ENCODE peak calls at places on chromosomes 6 and 20, in five cellular contexts. Z is uterus, Q is GM12865, U is kidney epithelial cell, O is WERI-Rb-1. R is an unnamed sample.

GRCh38 chr6:79605968-79606764 is 25.0 kb upstream of the SH3BGRL2 start:
- DNase-seq in Z (no peak), Q (no peak), U (no peak), O (peak), R (no peak)

GRCh38 chr6:55445648-55446204 is 118.5 kb downstream of the GFRAL start:
- DNase-seq in Z (no peak), Q (peak), U (peak), O (no peak), R (no peak)

GRCh38 chr6:31898200-31899011 is 908 bp upstream of the EHMT2 start:
- DNase-seq in Z (no peak), Q (peak), U (no peak), O (peak), R (peak)

GRCh38 chr20:24777746-24778145 is 171.3 kb upstream of the CST7 start:
- DNase-seq in Z (no peak), Q (no peak), U (no peak), O (peak), R (no peak)

GRCh38 chr20:35006531-35006971 is 50.9 kb downstream of the MYH7B start:
- DNase-seq in Z (peak), Q (no peak), U (no peak), O (no peak), R (no peak)

GRCh38 chr6:26121141-26122004 is 34.1 kb downstream of the HFE start:
- DNase-seq in Z (no peak), Q (no peak), U (peak), O (no peak), R (no peak)

GRCh38 chr6:106847116-106847515 is 127.4 kb downstream of the CD24 start:
- DNase-seq in Z (no peak), Q (peak), U (no peak), O (no peak), R (no peak)

GRCh38 chr6:131023834-131024504 is 39.1 kb downstream of the EPB41L2 start:
- DNase-seq in Z (no peak), Q (no peak), U (peak), O (no peak), R (no peak)

GRCh38 chr20:17998446-17998845 is 29.6 kb downstream of the MGME1 start:
- DNase-seq in Z (no peak), Q (peak), U (no peak), O (no peak), R (no peak)

GRCh38 chr6:16683524-16684194 is 77.6 kb downstream of the ATXN1 start:
- DNase-seq in Z (peak), Q (no peak), U (peak), O (no peak), R (peak)

GRCh38 chr20:23147647-23147963 is 61.5 kb upstream of the CD93 start:
- DNase-seq in Z (no peak), Q (no peak), U (no peak), O (no peak), R (no peak)
- H3K4me3 ChIP-seq in Z (no peak), Q (no peak), U (no peak), O (no peak), R (no peak)

GRCh38 chr6:3162565-3163247 is 5.4 kb upstream of the TUBB2A start:
- DNase-seq in Z (peak), Q (peak), U (no peak), O (peak), R (peak)

GRCh38 chr6:3159805-3160781 is 2.7 kb upstream of the TUBB2A start:
- DNase-seq in Z (peak), Q (peak), U (no peak), O (no peak), R (no peak)

GRCh38 chr6:3164388-3164787 is 7.0 kb upstream of the TUBB2A start:
- DNase-seq in Z (no peak), Q (no peak), U (no peak), O (no peak), R (no peak)

GRCh38 chr6:3163248-3163594 is 5.9 kb upstream of the TUBB2A start:
- DNase-seq in Z (no peak), Q (no peak), U (no peak), O (no peak), R (no peak)

GRCh38 chr6:3162067-3162497 is 4.7 kb upstream of the TUBB2A start:
- DNase-seq in Z (no peak), Q (peak), U (no peak), O (no peak), R (no peak)
- H3K4me3 ChIP-seq in Z (peak), Q (peak), U (peak), O (peak), R (no peak)

DNA sequence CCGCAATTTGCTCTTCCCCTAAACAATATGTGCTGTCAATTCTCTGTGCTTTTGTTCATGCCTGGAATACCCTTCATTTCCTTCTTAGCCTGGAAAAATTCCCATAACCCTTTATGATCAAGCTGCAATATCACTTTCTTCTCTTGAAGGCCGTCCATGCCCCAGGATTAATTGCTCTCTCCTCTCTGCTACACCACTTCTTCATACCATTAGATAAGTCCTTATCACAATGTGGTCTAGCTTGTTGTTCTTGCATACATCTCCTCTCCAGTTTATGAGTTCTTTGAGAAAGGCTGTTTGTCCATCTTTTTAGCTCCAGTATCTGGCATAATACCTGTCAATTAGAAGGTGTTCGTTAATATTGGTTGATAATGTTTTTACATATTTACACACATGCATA is 111.2 kb upstream of the SAMD5 start:
- DNase-seq in Z (no peak), Q (no peak), U (no peak), O (no peak), R (no peak)
- H3K4me3 ChIP-seq in Z (no peak), Q (no peak), U (no peak), O (no peak), R (no peak)

GRCh38 chr6:132228894-132229293 is 172.4 kb downstream of the MOXD1 start:
- DNase-seq in Z (no peak), Q (no peak), U (no peak), O (no peak), R (no peak)

GRCh38 chr6:132231121-132231520 is 170.2 kb downstream of the MOXD1 start:
- DNase-seq in Z (no peak), Q (no peak), U (no peak), O (no peak), R (no peak)

GRCh38 chr6:132224943-132225342 is 176.3 kb downstream of the MOXD1 start:
- DNase-seq in Z (no peak), Q (no peak), U (no peak), O (no peak), R (no peak)

DNA sequence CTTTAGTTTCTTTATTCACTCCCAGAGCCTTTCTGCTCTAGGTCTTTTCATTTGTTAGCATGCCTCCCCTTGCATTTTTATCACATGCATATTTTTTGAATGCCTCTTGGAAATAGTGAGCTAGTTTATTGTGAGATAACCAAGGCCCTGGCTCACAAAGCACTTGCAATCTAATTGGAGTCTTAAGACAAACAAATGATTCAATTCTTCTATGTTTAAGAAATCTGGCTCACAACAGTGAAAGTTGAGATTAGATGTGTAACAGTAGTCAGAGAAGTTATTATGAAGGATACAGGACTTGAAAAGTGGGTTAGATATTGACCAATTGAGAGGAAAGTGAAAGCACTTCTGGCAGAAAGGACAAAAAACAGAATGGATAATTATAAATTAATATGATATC is 173.3 kb downstream of the MOXD1 start:
- DNase-seq in Z (peak), Q (no peak), U (no peak), O (no peak), R (no peak)
- H3K4me3 ChIP-seq in Z (no peak), Q (no peak), U (no peak), O (no peak), R (no peak)

DNA sequence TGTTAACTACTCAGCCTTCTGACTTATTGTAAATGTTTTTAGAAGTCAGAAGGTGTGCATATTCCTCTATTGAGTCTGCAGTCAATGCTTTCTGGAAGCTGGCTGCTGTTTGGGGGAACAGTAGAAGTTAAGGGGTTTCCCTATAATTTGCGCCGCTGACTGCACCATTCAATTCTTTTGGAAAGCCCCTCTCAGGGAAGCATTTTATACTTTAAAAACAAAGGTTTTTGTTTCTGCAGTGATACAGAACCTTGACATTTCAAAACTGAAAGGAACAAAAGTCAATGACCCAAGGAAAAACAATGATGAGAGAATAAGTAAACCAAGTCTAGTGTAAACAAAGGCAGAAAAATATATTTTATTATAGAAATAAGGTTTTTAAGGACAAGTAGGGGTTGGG is 120.8 kb upstream of the TNFAIP3 start:
- DNase-seq in Z (no peak), Q (peak), U (no peak), O (no peak), R (no peak)
- H3K4me3 ChIP-seq in Z (no peak), Q (no peak), U (no peak), O (no peak), R (no peak)